ENCODE peak calls at places on chromosome 2, in six cellular contexts. S is SK-N-SH, V is K562, I is HepG2, A is GM12878, X is H1. M is an unnamed sample.

GRCh38 chr2:170034596-170034995 is 143.4 kb upstream of the MYO3B start:
- DNase-seq in S (no peak), V (no peak), I (no peak), A (no peak), X (no peak), M (no peak)

GRCh38 chr2:96110621-96111256 is 5.6 kb downstream of the ADRA2B start:
- DNase-seq in S (no peak), V (no peak), I (no peak), A (no peak), X (no peak), M (no peak)

GRCh38 chr2:23414876-23415275 is 29.9 kb downstream of the KLHL29 start:
- DNase-seq in S (peak), V (peak), I (peak), A (no peak), X (no peak), M (no peak)

GRCh38 chr2:144995482-144995881 is 475.6 kb upstream of the ZEB2 start:
- DNase-seq in S (no peak), V (no peak), I (no peak), A (no peak), X (no peak), M (no peak)

GRCh38 chr2:53987336-53987921 is 16.6 kb upstream of the PSME4 start:
- DNase-seq in S (peak), V (no peak), I (peak), A (no peak), X (no peak), M (no peak)

GRCh38 chr2:158120664-158121063 is 19.0 kb downstream of the UPP2 start:
- DNase-seq in S (no peak), V (no peak), I (no peak), A (no peak), X (no peak), M (no peak)

GRCh38 chr2:263774-264492 is at the start of gene SH3YL1:
- DNase-seq in S (peak), V (no peak), I (no peak), A (no peak), X (no peak), M (no peak)

GRCh38 chr2:128941676-128942075 is 623.0 kb upstream of the HS6ST1 start:
- DNase-seq in S (no peak), V (no peak), I (no peak), A (no peak), X (no peak), M (no peak)

GRCh38 chr2:239966848-239967136 is 58.4 kb downstream of the NDUFA10 start:
- DNase-seq in S (no peak), V (no peak), I (no peak), A (no peak), X (no peak), M (no peak)

DNA sequence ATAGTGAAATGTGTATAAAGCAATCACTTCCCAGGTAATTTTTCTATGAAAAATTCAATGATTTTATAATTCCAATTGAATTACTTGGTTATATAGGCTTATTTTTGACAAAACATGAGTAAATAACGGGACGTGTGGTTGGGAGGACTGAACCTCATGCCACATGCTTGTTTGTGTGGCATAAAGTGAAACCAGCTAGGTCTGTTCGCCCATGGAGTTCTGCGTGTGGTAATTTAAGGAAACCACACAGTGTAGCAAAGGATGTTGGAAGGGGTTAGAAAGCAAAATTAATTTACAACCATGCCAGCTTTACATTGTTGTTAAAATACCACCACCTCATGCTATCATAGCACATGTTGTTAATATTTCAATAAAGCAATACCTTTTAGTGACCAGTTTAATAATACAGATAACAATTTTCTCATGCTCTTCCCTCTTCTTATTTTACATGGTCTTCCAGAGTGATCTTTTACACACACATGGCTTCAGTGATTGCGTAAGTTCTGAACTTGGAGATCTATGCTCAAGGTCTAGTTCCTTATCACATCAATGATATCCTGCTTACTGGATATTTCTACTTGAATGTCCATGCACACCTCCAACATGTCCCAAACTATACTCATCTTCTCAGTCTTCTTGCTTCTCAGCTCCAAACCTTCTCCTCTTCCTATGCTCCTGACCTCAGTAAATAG is 156.4 kb upstream of the ITGA4 start:
- DNase-seq in S (no peak), V (no peak), I (no peak), A (no peak), X (no peak), M (peak)
- H3K4me3 ChIP-seq in S (no peak), V (no peak), I (no peak), A (no peak), X (no peak), M (no peak)

GRCh38 chr2:150162241-150162942 is 325.1 kb downstream of the RND3 start:
- DNase-seq in S (peak), V (no peak), I (no peak), A (no peak), X (no peak), M (no peak)
- TF ChIP-seq GABPA in S (no peak), V (no peak), I (no peak), A (no peak), X (no peak), M (no peak)

GRCh38 chr2:130836501-130837174 is at the start of gene ARHGEF4:
- DNase-seq in S (peak), V (peak), I (no peak), A (no peak), X (no peak), M (no peak)
- H3K4me3 ChIP-seq in S (peak), V (no peak), I (no peak), A (no peak), X (peak), M (no peak)

DNA sequence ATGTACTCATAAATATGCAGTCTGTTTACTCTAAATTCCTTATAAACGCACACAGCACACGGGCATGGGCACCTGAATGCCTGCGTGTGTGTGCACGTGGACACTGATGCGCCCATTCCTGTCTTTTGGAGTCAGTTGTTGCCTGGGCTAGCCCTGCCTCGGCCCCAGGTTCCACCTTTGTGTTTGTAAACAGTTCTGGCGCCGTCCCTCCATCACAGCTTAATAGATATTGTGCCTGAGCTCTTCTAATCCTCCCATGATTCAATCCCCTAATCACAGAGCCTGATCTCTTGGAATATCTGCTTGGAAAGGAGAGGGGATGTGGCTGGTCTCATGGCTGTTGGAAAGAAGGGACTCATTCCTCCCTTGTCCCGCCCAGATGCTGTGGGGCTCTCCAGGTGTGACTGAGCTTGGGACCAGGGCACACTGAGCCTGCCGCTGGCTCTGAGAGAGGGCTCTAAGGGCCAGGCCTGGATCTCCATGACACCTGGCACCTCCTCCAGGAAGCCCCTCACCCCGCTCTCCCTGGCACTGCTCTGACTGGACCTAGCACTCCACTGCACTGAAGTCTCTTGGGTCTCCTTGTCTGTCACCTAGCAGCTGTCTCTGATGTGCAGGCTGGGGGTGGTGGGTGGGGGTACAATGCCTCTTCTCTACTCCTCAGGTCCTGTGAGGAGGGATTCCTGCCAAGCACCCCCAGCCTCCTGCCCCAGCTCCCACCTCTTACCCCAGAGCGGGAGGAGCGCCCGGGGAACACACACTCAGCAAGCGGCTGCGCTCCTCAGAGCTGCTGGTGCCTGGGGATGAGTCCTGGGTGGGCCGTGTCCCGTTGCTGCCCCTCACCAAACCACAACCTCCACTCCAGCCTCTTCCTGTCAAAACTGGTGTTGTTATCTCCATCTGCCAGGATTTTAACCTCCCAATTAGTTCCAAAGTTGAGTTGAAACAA is 181.3 kb downstream of the INHBB start:
- DNase-seq in S (no peak), V (no peak), I (no peak), A (no peak), X (no peak), M (no peak)
- TF ChIP-seq GABPA in S (no peak), V (no peak), I (no peak), A (no peak), X (no peak), M (no peak)

M was measured in HL-60.